ENCODE peak calls at places on chromosomes 4 and X, in five cellular contexts. V is brain microvascular endothelial cell, A is A673, N is cardiac muscle cell, G is right atrium auricular region. Y is an unnamed sample.

GRCh38 chr4:1216076-1216614 is 32.8 kb downstream of the CTBP1 start:
- DNase-seq in V (no peak), G (no peak), N (no peak), A (no peak), Y (no peak)

GRCh38 chrX:22164770-22165388 is 107.8 kb upstream of the CBLL2 start:
- DNase-seq in G (no peak), A (no peak), N (no peak), V (peak), Y (no peak)

GRCh38 chrX:103586314-103586646 is 965 bp downstream of the TCEAL4 start:
- DNase-seq in N (peak), V (no peak), A (no peak), G (no peak), Y (peak)

GRCh38 chrX:119708936-119709335 is 16.0 kb upstream of the SEPTIN6 start:
- DNase-seq in G (no peak), V (no peak), N (peak), A (no peak), Y (no peak)

GRCh38 chr4:141350122-141350904 is 129.6 kb downstream of the ZNF330 start:
- DNase-seq in A (peak), V (peak), G (no peak), N (peak), Y (no peak)

GRCh38 chr4:82372502-82372873 is 1.3 kb downstream of the HNRNPD start:
- DNase-seq in G (no peak), A (peak), V (peak), N (peak), Y (peak)

GRCh38 chr4:84887824-84888223 is 78.7 kb downstream of the WDFY3 start:
- DNase-seq in V (peak), G (no peak), A (peak), N (peak), Y (no peak)

GRCh38 chrX:65035451-65035779 is 59.2 kb upstream of the ZC4H2 start:
- DNase-seq in G (no peak), V (peak), N (peak), A (no peak), Y (no peak)

GRCh38 chrX:74931214-74931613 is 6.0 kb upstream of the NEXMIF start:
- DNase-seq in V (no peak), G (no peak), A (peak), N (no peak), Y (no peak)

GRCh38 chr4:117691572-117692351 is 342.5 kb upstream of the NDST3 start:
- DNase-seq in N (no peak), A (no peak), G (no peak), V (no peak), Y (no peak)

GRCh38 chr4:117692538-117692937 is 341.7 kb upstream of the NDST3 start:
- DNase-seq in G (no peak), V (no peak), A (no peak), N (no peak), Y (no peak)
- TF ChIP-seq CTCF in G (no peak), V (no peak), A (no peak), N (no peak), Y (no peak)

GRCh38 chrX:2485789-2486345 is 14.9 kb downstream of the DHRSX start:
- DNase-seq in A (no peak), V (no peak), G (no peak), N (peak), Y (no peak)

GRCh38 chrX:2485460-2485753 is 15.4 kb downstream of the DHRSX start:
- DNase-seq in G (no peak), N (peak), V (no peak), A (no peak), Y (no peak)

GRCh38 chrX:2484721-2485459 is 15.9 kb downstream of the DHRSX start:
- DNase-seq in A (no peak), N (peak), G (no peak), V (peak), Y (no peak)

GRCh38 chrX:2483398-2483797 is 17.4 kb downstream of the DHRSX start:
- DNase-seq in G (no peak), A (no peak), N (no peak), V (no peak), Y (no peak)

DNA sequence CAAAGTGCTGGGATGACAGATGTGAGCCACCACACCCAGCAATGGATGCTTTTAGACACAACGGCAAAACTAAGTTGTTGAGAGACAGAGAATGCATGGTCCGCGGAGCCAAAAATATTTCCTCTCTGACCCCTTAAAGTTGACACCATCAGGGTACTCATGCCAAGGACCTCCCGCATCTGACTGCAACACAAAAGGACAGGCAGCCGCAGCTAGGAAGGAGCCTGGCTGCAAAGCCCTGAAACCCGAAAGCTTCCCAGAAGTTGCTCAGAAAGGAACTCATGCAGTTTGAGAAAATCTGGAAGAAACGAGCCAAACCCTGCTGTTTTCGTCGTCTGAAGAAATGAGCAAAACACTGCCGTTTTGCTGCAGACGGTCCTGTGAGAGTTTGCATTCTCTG is 16.5 kb downstream of the DHRSX start:
- DNase-seq in A (no peak), V (peak), N (peak), G (no peak), Y (no peak)
- H3K27ac ChIP-seq in A (no peak), V (peak), N (peak), G (peak), Y (peak)

DNA sequence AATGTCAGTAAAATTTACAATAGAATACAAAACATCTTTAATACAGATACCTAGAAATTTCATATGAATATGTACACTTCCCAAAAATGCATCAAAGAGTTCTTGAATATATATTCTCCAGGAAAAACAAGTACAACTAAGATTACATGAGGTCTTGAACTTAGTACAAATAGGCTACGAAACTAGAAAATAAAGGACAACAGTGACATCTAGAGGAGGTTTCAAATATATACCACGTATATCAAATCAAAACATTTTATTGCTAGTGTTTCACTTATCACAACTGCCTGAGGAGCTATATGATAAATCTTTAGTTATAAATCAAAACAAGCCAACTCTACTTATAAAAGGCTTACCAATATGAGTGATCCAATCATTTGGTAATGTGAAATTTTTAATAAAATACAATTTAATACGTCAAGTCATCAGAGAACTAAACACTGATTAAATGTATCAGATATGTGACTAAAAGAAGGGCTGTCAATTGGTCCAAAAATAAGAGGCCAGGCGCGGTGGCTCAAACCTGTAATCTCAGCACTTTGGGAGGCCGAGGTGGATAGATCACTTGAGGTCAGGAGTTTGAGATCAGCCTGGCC is 36.6 kb downstream of the ANAPC10 start:
- DNase-seq in A (peak), G (no peak), N (peak), V (no peak), Y (no peak)
- TF ChIP-seq CTCF in A (peak), G (peak), N (peak), V (no peak), Y (peak)

GRCh38 chrX:71099736-71100135 is 4.1 kb downstream of the FOXO4 start:
- DNase-seq in G (peak), V (no peak), A (no peak), N (no peak), Y (no peak)
- H3K27ac ChIP-seq in G (no peak), V (no peak), A (no peak), N (no peak), Y (no peak)

GRCh38 chr4:38663021-38663800 is 788 bp upstream of the KLF3 start:
- DNase-seq in G (no peak), N (peak), A (no peak), V (no peak), Y (no peak)
- TF ChIP-seq CTCF in G (no peak), N (no peak), A (no peak), V (no peak), Y (no peak)

GRCh38 chr4:56215901-56216300 is 171.4 kb downstream of the AASDH start:
- DNase-seq in G (no peak), A (peak), N (peak), V (peak), Y (no peak)
- H3K27ac ChIP-seq in G (no peak), A (no peak), N (no peak), V (no peak), Y (no peak)

GRCh38 chrX:120857240-120857639 is 18.4 kb downstream of the CT47B1 start:
- DNase-seq in G (no peak), N (peak), V (no peak), A (peak), Y (no peak)
- TF ChIP-seq CTCF in G (no peak), N (no peak), V (peak), A (peak), Y (no peak)

GRCh38 chr4:55864577-55865223 is 11.3 kb downstream of the EXOC1 start:
- DNase-seq in A (no peak), N (no peak), V (no peak), G (no peak), Y (no peak)

GRCh38 chr4:55868691-55869090 is 15.2 kb downstream of the EXOC1 start:
- DNase-seq in N (no peak), A (no peak), V (no peak), G (no peak), Y (no peak)

GRCh38 chr4:55866290-55866907 is 13.0 kb downstream of the EXOC1 start:
- DNase-seq in A (peak), V (peak), G (no peak), N (peak), Y (no peak)

GRCh38 chr4:55866973-55867574 is 13.6 kb downstream of the EXOC1 start:
- DNase-seq in A (peak), V (peak), N (peak), G (no peak), Y (no peak)

GRCh38 chr4:55865228-55865806 is 11.9 kb downstream of the EXOC1 start:
- DNase-seq in N (peak), G (no peak), V (peak), A (no peak), Y (no peak)
- H3K27ac ChIP-seq in N (no peak), G (no peak), V (peak), A (no peak), Y (no peak)

DNA sequence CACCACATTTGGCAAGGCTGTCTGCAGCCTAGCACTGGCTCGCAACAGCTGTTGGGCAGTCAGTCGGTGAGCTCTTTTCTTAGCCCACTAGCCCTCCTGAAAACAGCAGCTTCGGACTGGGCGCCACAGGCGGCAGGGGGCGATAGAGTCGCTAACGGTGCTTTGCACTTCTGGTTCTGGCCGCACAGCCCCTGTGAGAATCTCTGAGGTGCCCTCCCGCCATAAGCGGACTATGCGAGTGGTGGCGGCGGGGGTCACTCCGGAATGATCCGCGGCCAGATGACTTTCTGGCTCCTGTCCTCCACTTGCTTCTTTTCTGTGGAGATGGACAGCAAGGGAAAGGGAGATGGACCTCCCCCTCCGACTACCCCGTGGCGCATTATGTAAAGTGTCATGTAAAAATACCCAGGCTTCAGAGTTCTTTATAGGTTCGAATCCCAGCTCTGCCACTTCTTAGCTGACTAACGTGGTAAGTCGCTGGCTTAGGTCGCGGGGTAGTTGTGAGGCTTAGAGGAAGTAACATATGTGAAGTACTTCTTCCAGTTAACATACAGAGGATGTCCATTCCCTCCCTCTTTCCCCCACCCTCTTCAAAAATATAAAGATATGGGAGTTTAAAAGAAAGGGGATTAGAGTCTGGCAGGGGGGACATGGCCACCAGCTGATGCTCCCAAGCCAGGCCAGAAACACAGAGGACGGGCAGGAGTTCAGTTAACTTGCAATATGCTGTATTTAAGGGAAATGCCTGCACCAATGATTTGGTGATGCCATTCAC is 11.0 kb downstream of the ARHGAP36 start:
- DNase-seq in A (peak), G (no peak), V (no peak), N (peak), Y (no peak)
- TF ChIP-seq CTCF in A (peak), G (peak), V (peak), N (peak), Y (peak)

Y was measured in heart left ventricle.